ENCODE peak calls at places on chromosomes 7 and 10, in six cellular contexts. V, D, P, H, T and R are unnamed samples.

GRCh38 chr10:89183571-89183970 is 23.5 kb downstream of the CH25H start:
- DNase-seq in V (peak; percentile 31), D (no peak), P (peak; percentile 47), H (no peak), T (no peak), R (no peak)

GRCh38 chr7:142025896-142026295 is 30.2 kb downstream of the MGAM start:
- DNase-seq in V (peak; percentile 19), D (no peak), P (peak; percentile 58), H (no peak), T (no peak), R (no peak)

GRCh38 chr10:89086801-89087513 is 96.4 kb downstream of the FAS start:
- DNase-seq in V (peak; percentile 91), D (peak; percentile 89), P (peak; percentile 33), H (peak; percentile 84), T (peak; percentile 88), R (peak; percentile 86)

GRCh38 chr10:15211464-15211979 is 43.0 kb upstream of the NMT2 start:
- DNase-seq in V (peak; percentile 84), D (no peak), P (peak; percentile 90), H (no peak), T (peak; percentile 50), R (peak; percentile 15)

GRCh38 chr10:103645141-103646054 is 151.9 kb downstream of the NEURL1 start:
- DNase-seq in V (peak; percentile 86), D (peak; percentile 83), P (peak; percentile 96), H (peak; percentile 66), T (peak; percentile 94), R (peak; percentile 91)

GRCh38 chr10:112461029-112461887 is 14.2 kb downstream of the VTI1A start:
- DNase-seq in V (peak; percentile 46), D (no peak), P (peak; percentile 60), H (no peak), T (peak; percentile 84), R (peak; percentile 27)

GRCh38 chr10:52864459-52865106 is 92.0 kb upstream of the MBL2 start:
- DNase-seq in V (peak; percentile 98), D (peak; percentile 68), P (peak; percentile 96), H (no peak), T (peak; percentile 92), R (no peak)

GRCh38 chr7:128791121-128791967 is 424 bp upstream of the CCDC136 start:
- DNase-seq in V (peak; percentile 35), D (peak; percentile 74), P (peak; percentile 43), H (peak; percentile 32), T (no peak), R (peak; percentile 16)

GRCh38 chr7:40604601-40605438 is 470.0 kb downstream of the SUGCT start:
- DNase-seq in V (peak; percentile 65), D (peak; percentile 55), P (peak; percentile 65), H (no peak), T (peak; percentile 76), R (no peak)

GRCh38 chr10:35336921-35337741 is 822 bp downstream of the CCNY start:
- DNase-seq in V (no peak), D (peak; percentile 43), P (peak; percentile 40), H (no peak), T (no peak), R (no peak)

GRCh38 chr10:99406149-99406548 is 24.3 kb downstream of the GOT1 start:
- DNase-seq in V (no peak), D (no peak), P (no peak), H (no peak), T (no peak), R (no peak)

GRCh38 chr10:117694251-117694650 is 151.7 kb downstream of the EMX2 start:
- DNase-seq in V (no peak), D (no peak), P (no peak), H (no peak), T (no peak), R (no peak)

GRCh38 chr10:34024708-34025425 is 690.4 kb upstream of the NRP1 start:
- DNase-seq in V (no peak), D (peak; percentile 45), P (peak; percentile 31), H (peak; percentile 25), T (peak; percentile 33), R (no peak)

GRCh38 chr7:108716783-108717182 is 147.1 kb downstream of the DNAJB9 start:
- DNase-seq in V (peak; percentile 41), D (no peak), P (peak; percentile 76), H (no peak), T (peak; percentile 13), R (no peak)

GRCh38 chr10:44335330-44336021 is 49.4 kb downstream of the CXCL12 start:
- DNase-seq in V (no peak), D (no peak), P (no peak), H (no peak), T (no peak), R (no peak)

GRCh38 chr7:75623390-75624133 is 115.2 kb downstream of the HIP1 start:
- DNase-seq in V (no peak), D (no peak), P (peak; percentile 23), H (no peak), T (peak; percentile 21), R (no peak)

GRCh38 chr10:75408911-75409885 is 7.6 kb upstream of the ZNF503 start:
- DNase-seq in V (peak; percentile 36), D (peak; percentile 81), P (peak; percentile 42), H (no peak), T (no peak), R (no peak)

GRCh38 chr10:124890225-124890624 is 51.7 kb upstream of the ZRANB1 start:
- DNase-seq in V (no peak), D (no peak), P (no peak), H (no peak), T (no peak), R (no peak)

GRCh38 chr10:28463676-28464395 is 69.1 kb upstream of the WAC start:
- DNase-seq in V (no peak), D (no peak), P (no peak), H (no peak), T (no peak), R (no peak)

GRCh38 chr10:71964669-71965515 is 697 bp downstream of the CHST3 start:
- DNase-seq in V (peak; percentile 62), D (peak; percentile 80), P (peak; percentile 83), H (no peak), T (peak; percentile 79), R (no peak)

GRCh38 chr10:13969118-13969791 is 361.5 kb downstream of the FRMD4A start:
- DNase-seq in V (no peak), D (no peak), P (peak; percentile 59), H (no peak), T (no peak), R (no peak)

GRCh38 chr10:45419673-45420020 is 45.6 kb downstream of the ALOX5 start:
- DNase-seq in V (no peak), D (peak; percentile 52), P (no peak), H (no peak), T (no peak), R (no peak)

GRCh38 chr7:148605350-148605749 is 14.8 kb downstream of the C7orf33 start:
- DNase-seq in V (no peak), D (no peak), P (no peak), H (no peak), T (no peak), R (no peak)

DNA sequence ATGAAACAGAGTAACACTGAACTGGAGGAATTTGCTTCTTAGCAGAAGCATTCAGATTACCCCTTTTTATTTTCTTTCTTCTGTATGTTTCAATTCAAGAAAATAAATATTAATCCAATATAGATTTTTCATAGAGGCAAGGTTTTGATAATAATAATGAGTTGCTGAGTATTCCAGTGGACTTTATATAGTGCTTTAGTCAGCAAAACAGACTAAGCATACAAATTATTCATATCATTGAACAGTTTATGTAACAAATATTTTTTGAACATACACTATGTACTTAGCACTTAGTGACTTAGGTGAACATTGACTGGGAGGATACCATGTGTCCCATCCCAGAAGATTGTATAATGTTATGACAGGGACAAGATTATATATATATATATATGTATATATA is 32.0 kb downstream of the PPP1R9A start:
- DNase-seq in V (no peak), D (no peak), P (no peak), H (no peak), T (no peak), R (no peak)
- TF ChIP-seq CTCF in V (no peak), D (no peak), P (no peak), H (no peak), T (no peak), R (no peak)

GRCh38 chr10:64430690-64431323 is 909.6 kb downstream of the REEP3 start:
- DNase-seq in V (peak; percentile 1), D (no peak), P (no peak), H (no peak), T (peak; percentile 8), R (no peak)
- TF ChIP-seq CTCF in V (peak; percentile 21), D (no peak), P (no peak), H (no peak), T (peak; percentile 26), R (no peak)

GRCh38 chr7:119344466-119344865 is 928.5 kb upstream of the KCND2 start:
- DNase-seq in V (no peak), D (no peak), P (no peak), H (no peak), T (no peak), R (no peak)
- TF ChIP-seq CTCF in V (no peak), D (no peak), P (no peak), H (no peak), T (no peak), R (no peak)

GRCh38 chr7:81285142-81285871 is 366.5 kb upstream of the SEMA3C start:
- DNase-seq in V (peak; percentile 92), D (no peak), P (peak; percentile 96), H (no peak), T (peak; percentile 76), R (peak; percentile 62)
- TF ChIP-seq CTCF in V (no peak), D (no peak), P (no peak), H (no peak), T (no peak), R (no peak)

DNA sequence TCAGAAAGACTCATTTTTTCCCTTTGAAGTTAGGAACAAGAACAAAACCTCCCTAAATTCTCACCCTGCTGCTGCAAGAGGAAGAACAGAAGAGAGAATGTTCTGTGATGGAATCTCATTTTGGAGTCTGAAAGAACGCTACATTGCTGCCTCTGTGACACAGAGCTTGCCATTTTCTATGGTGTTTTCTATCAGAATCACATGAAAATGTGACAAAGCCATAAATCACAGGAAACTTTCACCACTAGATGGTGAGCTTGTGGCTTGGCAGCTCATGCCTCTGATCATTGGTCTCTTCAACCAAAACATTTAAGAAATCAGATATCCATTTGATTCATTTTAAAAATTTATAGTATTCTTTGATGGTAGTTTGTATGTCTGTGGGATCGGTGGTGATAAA is 82.9 kb downstream of the CADPS2 start:
- DNase-seq in V (peak; percentile 15), D (no peak), P (peak; percentile 31), H (no peak), T (peak; percentile 57), R (peak; percentile 2)
- TF ChIP-seq CTCF in V (peak; percentile 39), D (peak; percentile 55), P (peak; percentile 33), H (no peak), T (peak; percentile 55), R (peak; percentile 65)